ENCODE peak calls at places on chromosomes 13 and 19, in four cellular contexts. R, F, M and C are unnamed samples.

GRCh38 chr13:31160857-31161582 is 684 bp downstream of the HSPH1 start:
- DNase-seq in F (peak), R (peak), M (peak), C (no peak)

GRCh38 chr13:20847298-20847697 is 55.2 kb downstream of the XPO4 start:
- DNase-seq in F (no peak), M (peak), R (no peak), C (no peak)

GRCh38 chr13:75271851-75272250 is 210.1 kb downstream of the TBC1D4 start:
- DNase-seq in M (no peak), F (no peak), R (no peak), C (no peak)

GRCh38 chr13:99310382-99311031 is 3.3 kb upstream of the GPR183 start:
- DNase-seq in R (no peak), F (no peak), M (no peak), C (no peak)

GRCh38 chr19:6811906-6812305 is 39.4 kb downstream of the VAV1 start:
- DNase-seq in F (no peak), M (peak), R (no peak), C (peak)

GRCh38 chr19:41376998-41377365 is 649 bp downstream of the TMEM91 start:
- DNase-seq in F (no peak), M (no peak), R (no peak), C (no peak)

GRCh38 chr13:77876176-77876575 is 42.5 kb downstream of the EDNRB start:
- DNase-seq in R (no peak), M (no peak), F (no peak), C (no peak)

GRCh38 chr13:23966691-23967615 is 69.7 kb upstream of the C1QTNF9B start:
- DNase-seq in M (no peak), R (no peak), F (no peak), C (peak)

GRCh38 chr19:34220472-34221063 is 33.8 kb upstream of the GARRE1 start:
- DNase-seq in M (peak), F (peak), R (peak), C (peak)

GRCh38 chr19:17871878-17872250 is at the start of gene SLC5A5:
- DNase-seq in F (no peak), M (no peak), R (no peak), C (no peak)

GRCh38 chr13:113668491-113668971 is 1.5 kb downstream of the GRK1 start:
- DNase-seq in M (no peak), R (no peak), F (no peak), C (peak)

GRCh38 chr13:29991343-29991742 is 140.9 kb upstream of the UBL3 start:
- DNase-seq in F (no peak), R (no peak), M (no peak), C (no peak)

GRCh38 chr19:40190891-40191835 is at the start of gene MAP3K10:
- DNase-seq in R (peak), F (peak), M (peak), C (peak)

GRCh38 chr13:32585625-32586021 is 629 bp upstream of the PDS5B start:
- DNase-seq in M (no peak), F (no peak), R (peak), C (no peak)

GRCh38 chr19:54096642-54097106 is 3.9 kb downstream of the OSCAR start:
- DNase-seq in R (no peak), F (no peak), M (no peak), C (peak)

GRCh38 chr13:88751994-88752393 is 1080.8 kb downstream of the SLITRK5 start:
- DNase-seq in M (no peak), F (no peak), R (no peak), C (no peak)

GRCh38 chr19:51124729-51125128 is at the start of gene SIGLEC9:
- DNase-seq in M (no peak), R (no peak), F (no peak), C (no peak)

GRCh38 chr19:47542030-47542475 is 27.2 kb upstream of the NAPA start:
- DNase-seq in F (no peak), M (no peak), R (no peak), C (no peak)

GRCh38 chr19:57648336-57649003 is 15.5 kb downstream of the ZNF211 start:
- DNase-seq in M (peak), F (no peak), R (no peak), C (peak)

GRCh38 chr13:101714195-101714594 is 261.7 kb downstream of the ITGBL1 start:
- DNase-seq in M (no peak), R (no peak), F (no peak), C (no peak)

GRCh38 chr13:26019881-26020535 is 31.8 kb downstream of the SHISA2 start:
- DNase-seq in R (no peak), M (no peak), F (no peak), C (no peak)